ENCODE peak calls at places on chromosomes 5 and 9, in ten cellular contexts. W is GM12878, L is IMR-90, V is A549, H is erythroblast, U is ovary, S is heart left ventricle, T is transverse colon, J is Peyer's patch, O is NB4. R is an unnamed sample.
A peak's percentile ranks its signal among the peaks of the same experiment; 100 is the strongest.

GRCh38 chr5:89213584-89213983 is 330.6 kb upstream of the MEF2C start:
- DNase-seq in W (no peak), L (peak; percentile 60), V (no peak), H (no peak), U (peak; percentile 27), S (peak; percentile 41), T (no peak), J (no peak), O (no peak), R (no peak)

GRCh38 chr5:82164957-82165698 is 113.0 kb downstream of the RPS23 start:
- DNase-seq in W (no peak), L (peak; percentile 84), V (peak; percentile 86), H (no peak), U (peak; percentile 29), S (no peak), T (no peak), J (no peak), O (no peak), R (no peak)

GRCh38 chr9:5231212-5231611 is at the start of gene INSL4:
- DNase-seq in W (no peak), L (peak; percentile 44), V (peak; percentile 93), H (no peak), U (no peak), S (no peak), T (no peak), J (no peak), O (no peak), R (no peak)

GRCh38 chr5:71810023-71810422 is 90.9 kb downstream of the CARTPT start:
- DNase-seq in W (no peak), L (no peak), V (no peak), H (no peak), U (no peak), S (no peak), T (no peak), J (no peak), O (no peak), R (no peak)

GRCh38 chr5:140569197-140569596 is 4.6 kb downstream of the SLC35A4 start:
- DNase-seq in W (no peak), L (no peak), V (no peak), H (no peak), U (no peak), S (no peak), T (no peak), J (peak; percentile 47), O (no peak), R (no peak)

GRCh38 chr5:68886814-68887213 is 207.0 kb upstream of the SLC30A5 start:
- DNase-seq in W (no peak), L (no peak), V (no peak), H (no peak), U (no peak), S (no peak), T (no peak), J (no peak), O (no peak), R (no peak)

GRCh38 chr5:159773062-159773924 is 143.0 kb upstream of the ADRA1B start:
- DNase-seq in W (no peak), L (peak; percentile 90), V (peak; percentile 76), H (no peak), U (peak; percentile 88), S (peak; percentile 86), T (peak; percentile 60), J (peak; percentile 76), O (peak; percentile 85), R (peak; percentile 61)

GRCh38 chr5:177495243-177496060 is 2.0 kb downstream of the PDLIM7 start:
- DNase-seq in W (no peak), L (peak; percentile 88), V (peak; percentile 72), H (peak; percentile 70), U (peak; percentile 66), S (peak; percentile 76), T (peak; percentile 70), J (peak; percentile 66), O (peak; percentile 70), R (peak; percentile 86)

GRCh38 chr5:98108497-98108896 is 665.0 kb upstream of the RGMB start:
- DNase-seq in W (no peak), L (peak; percentile 99), V (no peak), H (no peak), U (no peak), S (no peak), T (no peak), J (no peak), O (no peak), R (no peak)

GRCh38 chr9:93237535-93237934 is 53.6 kb downstream of the WNK2 start:
- DNase-seq in W (no peak), L (no peak), V (no peak), H (no peak), U (no peak), S (no peak), T (no peak), J (no peak), O (peak; percentile 61), R (no peak)

GRCh38 chr5:145908206-145908945 is 28.0 kb upstream of the SH3RF2 start:
- DNase-seq in W (no peak), L (no peak), V (peak; percentile 20), H (peak; percentile 14), U (no peak), S (no peak), T (no peak), J (no peak), O (no peak), R (no peak)

GRCh38 chr5:169980418-169981053 is at the start of gene INSYN2B:
- DNase-seq in W (no peak), L (peak; percentile 87), V (peak; percentile 86), H (peak; percentile 46), U (peak; percentile 75), S (peak; percentile 56), T (peak; percentile 35), J (peak; percentile 46), O (peak; percentile 71), R (peak; percentile 58)

GRCh38 chr5:114332493-114332892 is 29.4 kb upstream of the KCNN2 start:
- DNase-seq in W (no peak), L (no peak), V (no peak), H (no peak), U (no peak), S (no peak), T (no peak), J (no peak), O (no peak), R (no peak)

GRCh38 chr5:77987331-77987730 is 211.2 kb upstream of the TBCA start:
- DNase-seq in W (no peak), L (no peak), V (no peak), H (peak; percentile 41), U (no peak), S (no peak), T (no peak), J (no peak), O (no peak), R (no peak)

GRCh38 chr5:12647613-12648012 is 743.4 kb upstream of the CTNND2 start:
- DNase-seq in W (no peak), L (no peak), V (no peak), H (no peak), U (no peak), S (no peak), T (no peak), J (no peak), O (no peak), R (no peak)
- TF ChIP-seq POLR2A in W (no peak), L (no peak), V (no peak), H (no peak), U (no peak), S (no peak), T (no peak), J (no peak), O (no peak), R (no peak)

GRCh38 chr5:42951169-42951846 is 88.8 kb downstream of the ANXA2R start:
- DNase-seq in W (peak; percentile 13), L (peak; percentile 43), V (no peak), H (peak; percentile 87), U (peak; percentile 31), S (peak; percentile 62), T (peak; percentile 59), J (peak; percentile 82), O (peak; percentile 14), R (no peak)
- TF ChIP-seq POLR2A in W (peak; percentile 77), L (no peak), V (no peak), H (no peak), U (no peak), S (no peak), T (peak; percentile 27), J (no peak), O (no peak), R (no peak)

GRCh38 chr9:37784640-37785483 is at the start of gene EXOSC3:
- DNase-seq in W (peak; percentile 62), L (peak; percentile 90), V (peak; percentile 94), H (peak; percentile 95), U (peak; percentile 81), S (peak; percentile 91), T (peak; percentile 91), J (peak; percentile 95), O (peak; percentile 91), R (peak; percentile 43)
- TF ChIP-seq POLR2A in W (peak; percentile 100), L (peak; percentile 68), V (peak; percentile 92), H (peak; percentile 96), U (peak; percentile 43), S (no peak), T (peak; percentile 75), J (peak; percentile 53), O (peak; percentile 77), R (peak; percentile 62)

GRCh38 chr5:36739751-36740221 is 133.4 kb downstream of the SLC1A3 start:
- DNase-seq in W (no peak), L (peak; percentile 69), V (peak; percentile 72), H (peak; percentile 94), U (peak; percentile 39), S (peak; percentile 35), T (peak; percentile 86), J (peak; percentile 91), O (peak; percentile 87), R (peak; percentile 46)

GRCh38 chr5:36744678-36745659 is 131.6 kb upstream of the NIPBL start:
- DNase-seq in W (no peak), L (peak; percentile 63), V (peak; percentile 78), H (peak; percentile 70), U (peak; percentile 68), S (peak; percentile 51), T (peak; percentile 93), J (peak; percentile 86), O (peak; percentile 71), R (peak; percentile 83)

GRCh38 chr5:36744041-36744677 is 132.4 kb upstream of the NIPBL start:
- DNase-seq in W (no peak), L (no peak), V (no peak), H (peak; percentile 39), U (no peak), S (no peak), T (no peak), J (no peak), O (no peak), R (no peak)

GRCh38 chr5:36741138-36741537 is 134.7 kb downstream of the SLC1A3 start:
- DNase-seq in W (no peak), L (peak; percentile 39), V (no peak), H (no peak), U (no peak), S (no peak), T (no peak), J (no peak), O (no peak), R (no peak)

DNA sequence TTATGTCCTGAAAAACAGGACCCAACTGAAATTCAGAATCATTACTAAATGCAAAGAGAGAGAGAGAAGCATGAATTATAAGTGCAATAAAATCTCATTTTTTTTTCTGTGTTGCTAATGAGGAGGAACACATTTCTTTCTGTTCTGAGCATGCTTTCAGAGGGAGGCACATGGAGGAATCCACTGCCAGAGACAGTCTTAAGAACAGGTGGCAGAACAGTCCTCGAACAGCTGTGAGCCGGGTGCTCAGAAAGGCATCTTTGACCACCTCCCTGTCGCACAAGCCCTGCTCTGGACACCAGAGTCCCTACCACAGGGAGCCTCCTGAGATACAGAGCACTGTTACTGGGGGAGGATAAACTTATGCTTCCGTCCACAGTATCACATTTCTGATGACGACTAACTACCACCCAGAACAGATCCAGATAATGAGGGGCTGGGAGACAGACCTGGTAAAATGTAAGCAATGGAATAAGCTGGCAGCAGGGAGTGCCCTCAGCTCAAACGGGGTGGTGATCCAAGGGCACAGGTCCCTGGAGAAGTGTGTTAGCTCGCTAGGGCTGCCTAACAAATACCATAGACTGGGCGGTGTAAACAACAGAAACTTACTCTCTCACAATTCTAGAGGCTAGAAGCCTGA is 134.0 kb downstream of the SLC1A3 start:
- DNase-seq in W (no peak), L (peak; percentile 71), V (no peak), H (peak; percentile 75), U (no peak), S (no peak), T (no peak), J (no peak), O (no peak), R (no peak)
- TF ChIP-seq POLR2A in W (no peak), L (no peak), V (no peak), H (peak; percentile 77), U (no peak), S (no peak), T (no peak), J (no peak), O (no peak), R (no peak)